ENCODE peak calls at places on chromosomes 3 and 15, in nine cellular contexts. C is psoas muscle; P is tibial nerve; F is left ventricle myocardium inferior; L is stimulated activated CD8-positive, alpha-beta memory T cell treated with anti-CD3 and anti-CD28 coated beads, Interleukin-15, amount 100 ng/mL, for 24 hours; J is posterior vena cava; Z is stimulated activated CD4-positive, alpha-beta T cell treated with anti-CD3 and anti-CD28 coated beads, Interleukin-4, amount 100 ng/mL, for 48 hours; H is amygdala; D is NCI-H460. U is an unnamed sample.

GRCh38 chr3:68893600-68894239 is 38.6 kb downstream of the TAFA4 start:
- DNase-seq in Z (no peak), L (no peak), P (peak; percentile 15), J (no peak), D (peak; percentile 35), H (no peak), F (no peak), C (no peak), U (peak; percentile 3)

GRCh38 chr15:44468713-44469385 is 41.4 kb downstream of the CTDSPL2 start:
- DNase-seq in Z (no peak), D (peak; percentile 22), C (no peak), H (no peak), F (no peak), P (no peak), L (no peak), J (no peak), U (no peak)

GRCh38 chr3:133973249-133973980 is 56.3 kb downstream of the SLCO2A1 start:
- DNase-seq in Z (no peak), F (no peak), D (no peak), C (no peak), J (no peak), P (no peak), L (no peak), H (no peak), U (no peak)

GRCh38 chr3:177569823-177570657 is 372.8 kb upstream of the TBL1XR1 start:
- DNase-seq in C (no peak), J (no peak), Z (no peak), F (no peak), P (no peak), H (no peak), L (no peak), D (no peak), U (peak; percentile 62)

GRCh38 chr3:128736598-128736997 is 10.6 kb downstream of the RAB7A start:
- DNase-seq in J (no peak), C (no peak), H (no peak), Z (no peak), F (no peak), D (no peak), L (no peak), P (no peak), U (no peak)

GRCh38 chr3:40637891-40638290 is 113.1 kb downstream of the ZNF621 start:
- DNase-seq in P (no peak), L (no peak), D (peak; percentile 4), C (no peak), Z (no peak), F (no peak), J (no peak), H (no peak), U (no peak)

GRCh38 chr15:69780981-69781380 is 316.7 kb downstream of the TLE3 start:
- DNase-seq in H (no peak), D (no peak), C (no peak), F (no peak), P (no peak), Z (no peak), J (no peak), L (no peak), U (no peak)

GRCh38 chr15:41024141-41024540 is 70.9 kb downstream of the CHAC1 start:
- DNase-seq in Z (no peak), D (no peak), P (no peak), L (no peak), H (no peak), C (no peak), F (no peak), J (no peak), U (no peak)

U was measured in SK-N-MC.